ENCODE peak calls at places on chromosomes 7 and 10, in four cellular contexts. T, O, K and D are unnamed samples.

GRCh38 chr10:48604039-48604407 is 850 bp downstream of the ARHGAP22 start:
- DNase-seq in T (no peak), O (no peak), K (no peak), D (no peak)

GRCh38 chr7:45663167-45663921 is 89.2 kb downstream of the ADCY1 start:
- DNase-seq in T (peak; percentile 14), O (no peak), K (peak; percentile 56), D (no peak)

GRCh38 chr7:155466814-155467675 is 9.1 kb downstream of the EN2 start:
- DNase-seq in T (no peak), O (peak; percentile 7), K (peak; percentile 19), D (no peak)

GRCh38 chr7:48084727-48085432 is 4.2 kb upstream of the UPP1 start:
- DNase-seq in T (peak; percentile 99), O (no peak), K (peak; percentile 57), D (peak; percentile 96)

GRCh38 chr7:128662091-128662490 is 10.0 kb upstream of the GARIN1A start:
- DNase-seq in T (no peak), O (no peak), K (no peak), D (no peak)

GRCh38 chr10:49285232-49285631 is 13.7 kb upstream of the C10orf71 start:
- DNase-seq in T (peak; percentile 39), O (no peak), K (no peak), D (no peak)

GRCh38 chr7:101125989-101126650 is 784 bp upstream of the SERPINE1 start:
- DNase-seq in T (peak; percentile 65), O (no peak), K (peak; percentile 82), D (no peak)

GRCh38 chr10:112240441-112240840 is 42.8 kb upstream of the TECTB start:
- DNase-seq in T (no peak), O (no peak), K (no peak), D (no peak)

GRCh38 chr10:124245191-124245590 is 151.8 kb upstream of the CHST15 start:
- DNase-seq in T (no peak), O (no peak), K (no peak), D (no peak)

GRCh38 chr10:97127960-97128850 is 57.6 kb downstream of the SLIT1 start:
- DNase-seq in T (no peak), O (no peak), K (no peak), D (no peak)

GRCh38 chr10:31133251-31133627 is 101.6 kb upstream of the ZNF438 start:
- DNase-seq in T (no peak), O (no peak), K (no peak), D (no peak)

GRCh38 chr7:149223176-149223575 is 16.3 kb upstream of the ZNF212 start:
- DNase-seq in T (no peak), O (no peak), K (no peak), D (no peak)

GRCh38 chr7:84589012-84589411 is 394.4 kb upstream of the SEMA3A start:
- DNase-seq in T (no peak), O (no peak), K (no peak), D (no peak)

GRCh38 chr10:2023687-2024086 is 286.4 kb upstream of the ADARB2 start:
- DNase-seq in T (no peak), O (no peak), K (no peak), D (no peak)

GRCh38 chr7:102993532-102994029 is 80.8 kb downstream of the LRRC17 start:
- DNase-seq in T (peak; percentile 53), O (no peak), K (no peak), D (no peak)

GRCh38 chr10:69437321-69438259 is 13.7 kb upstream of the TSPAN15 start:
- DNase-seq in T (no peak), O (no peak), K (no peak), D (no peak)

GRCh38 chr7:139543801-139544603 is 20.5 kb downstream of the CLEC2L start:
- DNase-seq in T (no peak), O (no peak), K (no peak), D (no peak)

GRCh38 chr10:111142082-111142481 is 65.3 kb downstream of the ADRA2A start:
- DNase-seq in T (no peak), O (no peak), K (no peak), D (no peak)

GRCh38 chr10:5151076-5151475 is 33.9 kb downstream of the AKR1C8 start:
- DNase-seq in T (no peak), O (no peak), K (no peak), D (no peak)

GRCh38 chr7:99762680-99763327 is 21.2 kb downstream of the CYP3A4 start:
- DNase-seq in T (no peak), O (no peak), K (peak; percentile 51), D (no peak)

GRCh38 chr10:44963772-44964633 is 4.4 kb downstream of the RASSF4 start:
- DNase-seq in T (no peak), O (no peak), K (peak; percentile 94), D (no peak)

GRCh38 chr7:82810558-82811259 is 352.0 kb downstream of the PCLO start:
- DNase-seq in T (peak; percentile 84), O (no peak), K (no peak), D (peak; percentile 13)